ENCODE peak calls at places on chromosomes 1 and 21, in four cellular contexts. A is AG04450; G is heart right ventricle; J is effector memory CD4-positive, alpha-beta T cell. O is an unnamed sample.

GRCh38 chr1:13582713-13583443 is 754 bp upstream of the PDPN start:
- DNase-seq in A (no peak), G (no peak), J (no peak), O (no peak)

GRCh38 chr1:186872356-186872755 is 43.6 kb downstream of the PLA2G4A start:
- DNase-seq in A (no peak), G (no peak), J (no peak), O (no peak)

GRCh38 chr1:117562581-117563491 is 43.0 kb upstream of the TENT5C start:
- DNase-seq in A (no peak), G (no peak), J (no peak), O (no peak)

GRCh38 chr21:24045775-24046215 is 1561.5 kb downstream of the MRPL39 start:
- DNase-seq in A (peak), G (peak), J (no peak), O (peak)

GRCh38 chr1:27928216-27928954 is 6.4 kb upstream of the SMPDL3B start:
- DNase-seq in A (no peak), G (no peak), J (no peak), O (no peak)

GRCh38 chr1:118253310-118253903 is 68.4 kb upstream of the SPAG17 start:
- DNase-seq in A (no peak), G (no peak), J (no peak), O (no peak)

GRCh38 chr1:226827458-226827857 is 43.0 kb upstream of the PSEN2 start:
- DNase-seq in A (no peak), G (peak), J (no peak), O (peak)

GRCh38 chr1:24914226-24915069 is 15.6 kb downstream of the RUNX3 start:
- DNase-seq in A (no peak), G (no peak), J (no peak), O (no peak)

GRCh38 chr21:15309721-15310120 is 244.9 kb upstream of the NRIP1 start:
- DNase-seq in A (no peak), G (peak), J (no peak), O (peak)

GRCh38 chr1:180482425-180483275 is 19.7 kb downstream of the ACBD6 start:
- DNase-seq in A (no peak), G (peak), J (no peak), O (no peak)

GRCh38 chr1:212415107-212415841 is 588 bp upstream of the PACC1 start:
- DNase-seq in A (no peak), G (no peak), J (no peak), O (no peak)

GRCh38 chr1:38336961-38337360 is 290.4 kb upstream of the POU3F1 start:
- DNase-seq in A (no peak), G (no peak), J (no peak), O (no peak)

GRCh38 chr1:32990887-32991286 is 26.3 kb upstream of the RNF19B start:
- DNase-seq in A (no peak), G (no peak), J (no peak), O (no peak)

GRCh38 chr21:37225440-37225839 is 41.7 kb downstream of the VPS26C start:
- DNase-seq in A (no peak), G (no peak), J (no peak), O (no peak)

GRCh38 chr1:197303463-197303862 is 35.4 kb downstream of the CRB1 start:
- DNase-seq in A (no peak), G (no peak), J (no peak), O (no peak)

GRCh38 chr1:199302554-199302953 is 663.7 kb downstream of the PTPRC start:
- DNase-seq in A (no peak), G (no peak), J (no peak), O (no peak)

GRCh38 chr1:31467005-31467674 is 54.1 kb downstream of the SERINC2 start:
- DNase-seq in A (no peak), G (no peak), J (no peak), O (no peak)

GRCh38 chr1:166133276-166133841 is 33.4 kb downstream of the FAM78B start:
- DNase-seq in A (no peak), G (no peak), J (no peak), O (no peak)

GRCh38 chr1:37150986-37151385 is 116.7 kb upstream of the GRIK3 start:
- DNase-seq in A (no peak), G (no peak), J (no peak), O (no peak)

GRCh38 chr1:6579374-6580118 is at the start of gene ZBTB48:
- DNase-seq in A (peak), G (peak), J (peak), O (peak)

GRCh38 chr21:44255519-44255981 is 6.1 kb downstream of the DNMT3L start:
- DNase-seq in A (no peak), G (no peak), J (no peak), O (peak)

GRCh38 chr1:114079596-114080190 is 74.0 kb downstream of the SYT6 start:
- DNase-seq in A (no peak), G (no peak), J (no peak), O (no peak)

GRCh38 chr1:114336360-114336759 is 174.6 kb downstream of the TRIM33 start:
- DNase-seq in A (no peak), G (no peak), J (no peak), O (no peak)

GRCh38 chr1:40887012-40887378 is 24.8 kb upstream of the CITED4 start:
- DNase-seq in A (no peak), G (no peak), J (no peak), O (no peak)

GRCh38 chr1:207619833-207620572 is 24.9 kb upstream of the CR1L start:
- DNase-seq in A (peak), G (no peak), J (no peak), O (no peak)

GRCh38 chr21:32520885-32521735 is 64.2 kb downstream of the TCP10L start:
- DNase-seq in A (peak), G (peak), J (no peak), O (peak)
- H3K27ac ChIP-seq in A (peak), G (peak), J (no peak), O (peak)

GRCh38 chr1:7677111-7677510 is 94.0 kb upstream of the VAMP3 start:
- DNase-seq in A (no peak), G (no peak), J (no peak), O (no peak)
- H3K4me3 ChIP-seq in A (no peak), G (no peak), J (no peak), O (no peak)

GRCh38 chr1:220727523-220727922 is 20.6 kb upstream of the MTARC2 start:
- DNase-seq in A (no peak), G (no peak), J (no peak), O (no peak)

GRCh38 chr1:220733090-220733569 is 15.0 kb upstream of the MTARC2 start:
- DNase-seq in A (peak), G (peak), J (peak), O (peak)

GRCh38 chr1:220732621-220733020 is 15.5 kb upstream of the MTARC2 start:
- DNase-seq in A (no peak), G (peak), J (no peak), O (no peak)

GRCh38 chr1:220734571-220735326 is 13.4 kb upstream of the MTARC2 start:
- DNase-seq in A (peak), G (no peak), J (no peak), O (no peak)

DNA sequence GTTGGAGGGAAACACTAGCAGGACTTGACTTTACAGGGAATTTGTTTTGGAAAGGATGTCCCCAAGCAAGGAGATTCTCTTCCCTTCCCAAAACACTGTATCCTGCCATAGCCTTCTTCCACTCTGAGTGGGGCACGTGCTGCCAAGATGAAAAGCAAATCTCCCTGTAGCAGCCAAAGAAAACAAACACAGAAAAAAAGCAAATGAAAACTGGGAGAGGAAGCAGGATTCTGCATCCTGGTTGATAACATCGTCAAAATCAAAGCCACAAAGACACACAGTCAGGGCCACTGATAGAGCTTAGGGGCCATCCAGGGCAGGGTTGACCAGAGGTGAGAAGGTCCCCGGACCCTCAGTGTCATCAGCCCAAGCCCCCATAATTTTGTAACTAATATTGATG is 16.0 kb upstream of the MTARC2 start:
- DNase-seq in A (no peak), G (no peak), J (no peak), O (no peak)
- H3K27ac ChIP-seq in A (no peak), G (peak), J (no peak), O (peak)

DNA sequence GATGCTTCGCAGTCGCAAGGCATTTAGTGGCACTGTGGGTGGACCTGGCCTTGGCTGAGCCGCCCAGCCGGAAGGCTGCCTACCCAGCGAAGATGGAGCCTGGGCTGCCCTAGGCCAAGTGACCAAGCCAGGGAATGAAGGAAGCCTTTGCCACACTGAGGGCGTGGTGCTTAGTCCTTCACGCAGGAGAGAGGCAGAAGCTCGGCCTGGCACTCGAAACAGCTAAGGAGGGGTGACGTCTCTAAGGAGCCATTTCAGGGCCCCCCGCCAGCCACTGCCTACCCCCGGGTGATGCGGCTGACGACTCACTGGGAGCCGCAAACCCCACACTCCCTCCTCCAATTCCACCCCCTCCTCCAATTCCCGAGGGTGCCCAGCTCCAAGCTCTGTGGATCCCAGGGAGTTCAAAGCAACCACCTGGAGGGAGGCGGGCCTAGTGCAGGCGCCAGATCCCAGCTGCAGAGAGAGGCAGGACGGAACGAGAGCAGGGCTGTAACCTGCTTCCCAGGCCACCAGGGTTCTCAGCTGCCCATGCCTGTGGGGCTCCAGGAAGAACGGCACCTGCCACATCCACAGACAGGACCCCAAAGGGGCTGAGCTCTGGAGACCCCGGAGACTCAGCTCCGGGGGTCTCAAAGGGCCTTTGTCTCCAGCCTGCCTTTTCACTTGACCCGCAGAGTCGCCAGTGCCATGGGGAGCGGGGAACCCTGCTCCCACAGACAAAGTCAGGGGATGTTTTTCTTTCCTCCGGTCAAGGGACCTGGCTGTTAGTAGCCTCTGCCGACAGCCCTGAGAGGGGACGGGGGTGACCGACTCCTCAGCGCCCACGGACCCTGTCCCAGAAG is 75.8 kb downstream of the ARHGEF16 start:
- DNase-seq in A (no peak), G (no peak), J (no peak), O (peak)
- H3K4me3 ChIP-seq in A (peak), G (peak), J (peak), O (peak)

DNA sequence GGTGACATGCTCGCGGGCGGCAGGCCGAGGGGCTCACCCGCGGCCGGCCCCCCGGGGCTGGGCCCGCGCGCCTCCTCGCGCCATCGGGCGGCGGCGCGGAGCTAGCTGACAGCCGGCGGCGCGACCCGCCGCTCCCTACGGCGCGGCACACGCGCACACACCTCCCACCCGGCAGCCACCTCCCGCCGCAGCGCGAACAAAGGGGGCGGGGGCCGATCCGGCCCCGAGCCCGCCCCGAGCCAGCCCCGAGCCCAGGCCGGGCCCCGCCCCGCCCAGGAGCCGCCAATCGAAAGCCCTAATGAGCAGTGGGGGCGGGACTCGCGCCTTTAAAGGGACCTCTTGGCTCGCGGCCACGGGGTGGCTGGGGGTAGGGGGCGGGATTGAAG is at the start of gene KIF21B:
- DNase-seq in A (no peak), G (peak), J (peak), O (peak)
- H3K27ac ChIP-seq in A (no peak), G (no peak), J (peak), O (peak)

GRCh38 chr1:41994195-41994894 is 75.6 kb upstream of the HIVEP3 start:
- DNase-seq in A (no peak), G (no peak), J (no peak), O (no peak)
- H3K4me3 ChIP-seq in A (no peak), G (no peak), J (no peak), O (no peak)

GRCh38 chr1:236253119-236253518 is 28.6 kb downstream of the ERO1B start:
- DNase-seq in A (no peak), G (no peak), J (no peak), O (no peak)

GRCh38 chr1:236253918-236254637 is 27.7 kb downstream of the ERO1B start:
- DNase-seq in A (no peak), G (no peak), J (no peak), O (no peak)

GRCh38 chr1:236251587-236251986 is 30.2 kb downstream of the ERO1B start:
- DNase-seq in A (no peak), G (no peak), J (no peak), O (no peak)
- H3K27ac ChIP-seq in A (no peak), G (no peak), J (no peak), O (no peak)

GRCh38 chr1:1359668-1360468 is 1.5 kb upstream of the MXRA8 start:
- DNase-seq in A (no peak), G (peak), J (no peak), O (peak)

GRCh38 chr1:1360511-1361169 is 2.3 kb upstream of the MXRA8 start:
- DNase-seq in A (peak), G (peak), J (no peak), O (peak)

GRCh38 chr1:1358433-1359201 is at the start of gene MXRA8:
- DNase-seq in A (peak), G (peak), J (no peak), O (peak)

GRCh38 chr1:1357871-1358432 is 403 bp downstream of the MXRA8 start:
- DNase-seq in A (no peak), G (no peak), J (no peak), O (no peak)

DNA sequence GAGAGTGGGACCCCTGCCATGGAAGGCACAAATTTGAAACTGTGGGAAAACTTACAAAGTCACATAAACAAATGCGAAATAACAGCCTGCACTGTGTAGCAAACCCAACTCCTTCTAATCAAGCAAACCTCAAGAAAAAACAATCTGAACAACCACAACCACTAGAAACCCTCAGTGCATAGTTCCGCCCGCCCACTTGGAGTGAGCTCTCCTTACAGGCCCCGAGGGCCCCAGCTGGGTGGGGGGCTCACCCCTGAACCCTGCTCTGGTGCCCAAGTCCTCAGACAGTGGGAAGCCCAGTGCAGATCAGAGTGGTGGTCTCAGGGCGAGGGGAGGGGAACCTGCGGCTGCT is 937 bp upstream of the MXRA8 start:
- DNase-seq in A (peak), G (peak), J (no peak), O (no peak)
- H3K4me3 ChIP-seq in A (peak), G (peak), J (no peak), O (no peak)